ENCODE peak calls at places on chromosomes 1 and 21, in five cellular contexts. K is body of pancreas, F is HFF-Myc, Q is DND-41, B is OCI-LY7. L is an unnamed sample.

GRCh38 chr1:236425031-236425663 is 31.1 kb downstream of the EDARADD start:
- DNase-seq in K (no peak), B (no peak), Q (no peak), F (no peak), L (peak)

GRCh38 chr1:119009300-119009660 is 21.1 kb upstream of the TBX15 start:
- DNase-seq in Q (no peak), B (no peak), K (no peak), F (no peak), L (no peak)

GRCh38 chr1:53413175-53414001 is 45.8 kb upstream of the DMRTB1 start:
- DNase-seq in B (no peak), K (no peak), Q (peak), F (no peak), L (peak)

GRCh38 chr1:55695553-55695952 is 480.4 kb upstream of the USP24 start:
- DNase-seq in Q (no peak), F (no peak), B (no peak), K (no peak), L (no peak)

GRCh38 chr1:53585565-53585964 is 126.4 kb downstream of the DMRTB1 start:
- DNase-seq in B (no peak), F (no peak), Q (no peak), K (peak), L (no peak)

GRCh38 chr1:47705517-47706130 is 267.8 kb downstream of the FOXD2 start:
- DNase-seq in F (no peak), K (no peak), B (no peak), Q (no peak), L (no peak)

GRCh38 chr1:176692988-176693696 is 230.2 kb downstream of the PAPPA2 start:
- DNase-seq in F (no peak), B (no peak), Q (no peak), K (no peak), L (no peak)

GRCh38 chr1:33943978-33944377 is 80.1 kb downstream of the HMGB4 start:
- DNase-seq in B (no peak), K (peak), F (peak), Q (no peak), L (no peak)

GRCh38 chr1:112713466-112714312 is 1.4 kb downstream of the PPM1J start:
- DNase-seq in F (no peak), B (peak), Q (no peak), K (peak), L (no peak)

GRCh38 chr1:200224315-200224714 is 185.5 kb downstream of the ZNF281 start:
- DNase-seq in Q (no peak), B (no peak), F (no peak), K (no peak), L (no peak)

GRCh38 chr1:89633103-89633744 is at the start of gene LRRC8C:
- DNase-seq in K (peak), F (no peak), Q (peak), B (peak), L (peak)

GRCh38 chr1:167516404-167517388 is 1.6 kb downstream of the CD247 start:
- DNase-seq in F (no peak), K (no peak), Q (peak), B (no peak), L (peak)

GRCh38 chr1:17777330-17777729 is 22.2 kb downstream of the ACTL8 start:
- DNase-seq in K (no peak), Q (no peak), B (no peak), F (no peak), L (no peak)

GRCh38 chr1:175045519-175045918 is 22.1 kb upstream of the TNN start:
- DNase-seq in Q (no peak), B (no peak), F (no peak), K (no peak), L (no peak)

GRCh38 chr1:158248122-158248521 is 6.1 kb upstream of the CD1A start:
- DNase-seq in F (no peak), Q (peak), B (peak), K (no peak), L (peak)

GRCh38 chr1:182680408-182680807 is 4.0 kb downstream of the RGS8 start:
- DNase-seq in F (no peak), Q (no peak), K (no peak), B (no peak), L (no peak)

GRCh38 chr1:56301791-56302190 is 277.6 kb downstream of the PLPP3 start:
- DNase-seq in B (no peak), K (no peak), F (peak), Q (no peak), L (no peak)

GRCh38 chr1:63534406-63534805 is 11.1 kb downstream of the EFCAB7 start:
- DNase-seq in B (no peak), K (no peak), F (no peak), Q (no peak), L (no peak)

GRCh38 chr1:83632906-83633305 is 366.0 kb downstream of the TTLL7 start:
- DNase-seq in Q (no peak), K (no peak), F (no peak), B (no peak), L (no peak)

GRCh38 chr1:226569879-226570547 is 21.4 kb downstream of the STUM start:
- DNase-seq in K (no peak), B (peak), F (no peak), Q (peak), L (peak)

DNA sequence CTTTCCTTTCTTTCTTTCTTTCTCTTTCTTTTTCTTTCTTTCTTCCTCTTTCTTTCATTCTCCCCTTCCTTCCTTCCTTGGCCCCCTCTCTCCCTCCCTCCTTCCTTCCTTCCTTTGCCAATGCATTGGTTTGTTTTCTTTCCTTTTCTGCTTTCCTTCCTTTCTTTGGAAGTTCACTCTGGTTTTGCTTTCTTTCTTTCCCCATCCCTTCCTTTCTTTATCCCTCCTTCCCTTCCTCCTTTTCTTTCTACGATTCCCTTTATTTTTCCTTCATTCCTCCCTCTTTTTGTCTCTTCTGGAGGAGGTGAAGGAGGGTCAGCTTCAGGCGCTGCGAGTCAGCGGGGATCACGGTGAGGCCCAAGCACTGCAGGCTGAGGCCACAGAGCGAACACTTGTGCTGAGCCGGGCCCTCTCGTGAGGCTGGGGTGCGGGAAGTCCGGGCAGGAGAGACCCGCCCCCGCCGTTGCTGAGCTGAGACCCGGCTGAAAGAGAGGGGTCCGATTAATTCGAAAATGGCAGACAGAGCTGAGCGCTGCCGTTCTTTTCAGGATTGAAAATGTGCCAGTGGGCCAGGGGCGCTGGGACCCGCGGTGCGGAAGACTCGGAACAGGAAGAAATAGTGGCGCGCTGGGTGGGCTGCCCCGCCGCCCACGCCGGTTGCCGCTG is 1.5 kb downstream of the SIM2 start:
- DNase-seq in K (no peak), Q (peak), F (no peak), B (no peak), L (no peak)
- H3K4me3 ChIP-seq in K (no peak), Q (peak), F (no peak), B (no peak), L (no peak)

DNA sequence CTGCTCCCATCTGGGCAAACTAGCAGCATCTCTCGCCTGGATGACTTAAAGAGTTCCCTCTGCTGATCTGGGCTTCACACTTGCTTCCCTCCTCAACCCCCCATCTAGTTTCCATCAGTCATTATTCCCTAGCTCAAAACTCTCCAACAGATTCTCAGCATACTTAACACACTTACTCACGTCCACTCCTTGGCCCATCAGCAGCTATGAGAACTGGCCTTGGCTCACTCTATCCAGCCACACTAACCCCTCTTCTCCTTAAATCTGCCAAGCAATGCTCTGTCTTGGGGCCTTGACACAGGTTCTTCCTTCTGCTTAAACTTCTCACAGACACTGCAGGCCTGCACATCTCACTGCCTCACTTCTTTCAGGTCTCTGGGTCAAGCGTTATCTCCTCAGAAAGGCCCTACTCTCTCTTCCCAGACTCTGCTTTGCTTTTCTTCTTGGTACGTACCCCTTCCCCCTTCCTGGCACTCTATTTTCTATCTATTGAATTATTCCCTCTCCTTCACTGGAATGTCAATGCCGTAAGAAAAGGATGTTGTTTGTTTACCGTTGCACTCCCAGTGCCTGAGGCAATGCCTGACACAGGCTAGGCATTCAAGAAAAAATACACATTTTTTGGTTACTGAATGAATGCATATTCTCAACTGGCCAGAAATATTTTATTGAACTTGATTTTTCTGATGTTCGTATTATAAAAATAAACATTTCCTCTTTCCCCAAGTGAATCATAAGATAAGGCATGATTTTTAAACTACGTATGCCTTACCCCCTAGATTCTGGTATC is 41.4 kb downstream of the GNG12 start:
- DNase-seq in Q (no peak), F (peak), K (no peak), B (no peak), L (no peak)
- H3K4me3 ChIP-seq in Q (no peak), F (no peak), K (no peak), B (no peak), L (no peak)

GRCh38 chr1:209805341-209805781 is 581 bp downstream of the IRF6 start:
- DNase-seq in F (no peak), K (peak), Q (no peak), B (no peak), L (no peak)
- H3K4me3 ChIP-seq in F (peak), K (peak), Q (no peak), B (no peak), L (no peak)

DNA sequence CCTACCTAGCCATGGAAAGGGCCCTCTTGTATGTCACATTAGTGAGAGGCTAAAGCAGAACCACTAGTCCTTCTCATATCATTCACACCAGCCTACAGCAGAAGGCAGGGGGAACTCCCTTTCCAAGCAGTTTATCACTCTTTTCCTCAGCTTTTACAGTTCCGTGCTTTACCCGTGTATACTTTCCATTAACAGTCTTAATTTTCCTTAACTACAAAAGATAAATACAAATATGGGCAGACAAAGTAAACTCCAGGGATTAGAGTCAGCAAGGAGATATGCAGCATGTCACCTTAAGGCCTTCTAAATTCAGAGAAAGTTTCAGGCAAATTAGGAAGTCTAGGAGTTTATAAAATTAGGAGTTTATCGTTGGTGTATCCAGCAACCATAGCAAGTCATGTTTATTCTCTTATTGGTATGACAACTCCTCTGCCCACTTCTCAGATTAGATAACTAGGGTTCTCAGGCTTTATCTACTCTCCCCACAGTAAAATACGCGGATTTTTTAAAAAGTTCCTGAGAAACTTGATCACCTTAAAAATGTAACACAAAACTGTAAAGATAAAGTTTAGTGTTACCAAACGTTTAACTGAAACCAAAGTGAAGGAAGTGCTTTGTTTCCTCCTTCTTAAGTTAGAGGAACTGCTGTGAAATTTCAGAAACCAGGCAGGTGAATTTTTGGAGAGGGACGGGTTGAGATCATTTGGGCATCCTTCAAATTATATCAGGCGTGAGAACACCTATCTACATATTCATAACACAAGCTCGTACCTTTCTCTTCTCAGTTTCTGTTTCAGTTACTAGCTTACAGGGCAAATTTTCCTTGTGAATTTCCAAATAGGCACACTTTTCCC is 42.7 kb upstream of the SLC19A2 start:
- DNase-seq in F (no peak), K (no peak), B (no peak), Q (no peak), L (no peak)
- H3K4me3 ChIP-seq in F (no peak), K (no peak), B (no peak), Q (no peak), L (no peak)

GRCh38 chr21:22575165-22575584 is 1577.0 kb downstream of the NCAM2 start:
- DNase-seq in Q (peak), F (no peak), B (peak), K (no peak), L (no peak)
- H3K4me3 ChIP-seq in Q (no peak), F (no peak), B (peak), K (no peak), L (no peak)

GRCh38 chr1:24111998-24112380 is at the start of gene MYOM3:
- DNase-seq in K (no peak), F (no peak), Q (no peak), B (no peak), L (no peak)
- H3K4me3 ChIP-seq in K (no peak), F (no peak), Q (no peak), B (no peak), L (no peak)

DNA sequence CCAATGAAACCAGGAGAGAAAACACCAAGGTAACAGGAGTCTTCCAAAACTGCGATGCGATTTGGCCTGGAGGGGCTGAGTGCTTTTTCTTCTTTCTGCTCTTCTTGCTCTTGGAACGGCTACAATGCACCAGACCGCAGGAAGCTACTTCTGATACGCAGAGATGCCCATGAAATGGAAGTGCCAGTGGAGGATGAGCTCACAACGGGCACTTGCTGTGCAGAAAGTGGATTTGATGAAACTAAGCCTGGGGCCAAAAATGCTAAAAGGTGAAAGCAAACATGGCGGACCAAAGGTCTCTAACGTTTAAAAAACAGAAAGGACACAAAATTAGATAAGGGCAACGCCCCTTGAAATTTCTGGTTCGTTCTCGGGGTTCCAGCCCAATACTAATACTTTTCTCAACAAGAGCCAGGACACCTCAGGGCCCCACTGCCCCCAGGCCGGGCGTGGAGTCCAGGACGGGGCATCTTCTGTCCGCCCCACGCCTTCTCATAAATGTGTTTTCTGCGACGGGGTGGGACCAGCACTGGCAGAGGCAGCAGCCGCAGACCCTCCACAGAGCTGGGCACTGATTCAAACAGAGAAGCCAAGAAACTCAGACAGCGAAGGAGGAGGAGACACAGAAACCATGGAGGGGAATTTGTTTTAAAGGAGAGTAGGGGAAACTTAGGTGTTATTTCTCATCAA is 101.3 kb downstream of the CRYAA start:
- DNase-seq in B (no peak), K (no peak), F (no peak), Q (no peak), L (no peak)
- H3K4me3 ChIP-seq in B (no peak), K (no peak), F (no peak), Q (no peak), L (no peak)

GRCh38 chr1:92488832-92489231 is 2.1 kb upstream of the GFI1 start:
- DNase-seq in Q (no peak), B (no peak), K (no peak), F (no peak), L (no peak)

GRCh38 chr1:92486251-92487077 is at the start of gene GFI1:
- DNase-seq in F (no peak), B (no peak), K (peak), Q (no peak), L (peak)

GRCh38 chr1:92485374-92486250 is 1.1 kb downstream of the GFI1 start:
- DNase-seq in B (peak), K (peak), Q (peak), F (no peak), L (peak)

GRCh38 chr1:92488416-92488815 is 1.7 kb upstream of the GFI1 start:
- DNase-seq in F (no peak), B (no peak), Q (no peak), K (no peak), L (no peak)

DNA sequence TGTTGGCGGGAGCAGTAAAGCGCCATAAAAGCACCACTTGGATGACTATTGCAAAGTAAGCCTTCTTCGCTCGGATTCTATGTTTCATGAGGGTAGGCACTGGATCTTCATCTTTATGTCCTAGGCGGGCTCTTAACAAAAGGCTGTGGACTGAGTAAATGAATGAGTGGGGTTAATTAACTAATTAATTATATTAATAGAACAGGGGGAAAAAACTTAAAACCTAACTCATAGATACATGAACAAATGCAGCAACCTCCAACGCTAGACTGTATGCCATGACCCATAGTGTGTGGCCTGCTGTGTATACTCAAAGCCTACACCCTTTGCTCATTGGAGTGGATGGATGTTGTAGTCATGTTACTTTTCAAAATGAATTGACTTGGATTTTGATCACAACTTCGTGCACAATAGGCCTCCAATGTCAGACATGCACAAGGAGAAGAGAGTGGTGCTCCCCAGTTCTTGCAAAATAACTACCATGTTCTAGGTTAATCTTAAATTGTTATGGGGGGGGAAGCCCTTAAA is 417 bp upstream of the GFI1 start:
- DNase-seq in B (no peak), F (no peak), K (no peak), Q (no peak), L (no peak)
- H3K4me3 ChIP-seq in B (no peak), F (no peak), K (no peak), Q (no peak), L (peak)

GRCh38 chr1:40040511-40041465 is at the start of gene CAP1:
- DNase-seq in Q (peak), F (peak), K (peak), B (peak), L (peak)

GRCh38 chr1:40039245-40039756 is 1.2 kb upstream of the CAP1 start:
- DNase-seq in K (peak), B (peak), Q (no peak), F (no peak), L (no peak)

GRCh38 chr1:40036574-40036973 is 4.0 kb upstream of the CAP1 start:
- DNase-seq in Q (no peak), K (peak), B (no peak), F (peak), L (no peak)

GRCh38 chr1:40039757-40040510 is 595 bp upstream of the CAP1 start:
- DNase-seq in F (peak), Q (peak), B (peak), K (peak), L (peak)

DNA sequence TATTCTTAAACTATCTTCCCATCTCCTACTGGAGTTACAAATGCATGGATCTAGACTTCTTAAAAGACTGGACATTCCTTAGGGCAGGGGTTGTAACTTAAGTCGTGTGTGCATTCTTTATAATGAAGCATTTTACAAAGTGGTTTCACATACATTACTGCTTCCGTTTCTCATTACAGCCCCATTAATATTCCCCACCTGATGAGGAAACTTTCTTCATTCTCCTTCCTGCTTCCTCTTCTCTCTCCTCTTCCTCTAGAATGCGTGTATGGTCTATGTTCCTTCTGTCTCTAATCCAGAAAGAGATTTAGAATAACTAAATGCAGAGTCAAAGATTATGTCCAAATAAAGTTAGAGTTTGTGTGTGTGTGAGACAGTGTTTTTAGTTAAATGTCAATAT is 1.8 kb upstream of the CAP1 start:
- DNase-seq in F (no peak), Q (no peak), B (peak), K (no peak), L (no peak)
- H3K4me3 ChIP-seq in F (no peak), Q (no peak), B (peak), K (no peak), L (no peak)

L was measured in CD4-positive, alpha-beta memory T cell.